ENCODE peak calls at places on chromosomes 7 and 10, in seven cellular contexts. C is NCI-H1417; H is NCI-H1105; A is ELR; M is NCI-H2227 treated with DMSO at 0.1 percent for 48 hours; L is DMS153; P is stimulated activated CD8-positive, alpha-beta memory T cell treated with anti-CD3 and anti-CD28 coated beads, Interleukin-7, amount 100 ng/mL, for 1 hour. Z is an unnamed sample.
A peak's percentile ranks its signal among the peaks of the same experiment; 100 is the strongest.

GRCh38 chr10:49139866-49140195 is 6.0 kb upstream of the FAM170B start:
- DNase-seq in L (no peak), A (peak; percentile 99), H (no peak), C (no peak), M (no peak), P (no peak), Z (no peak)

GRCh38 chr7:45584261-45585210 is 10.4 kb downstream of the ADCY1 start:
- DNase-seq in L (no peak), A (no peak), M (no peak), P (no peak), C (no peak), H (no peak), Z (no peak)

GRCh38 chr10:77898323-77899079 is 28.1 kb downstream of the DLG5 start:
- DNase-seq in L (peak; percentile 94), M (no peak), C (peak; percentile 17), A (no peak), P (no peak), H (peak; percentile 81), Z (peak; percentile 28)

GRCh38 chr7:28627263-28627653 is 214.9 kb downstream of the CREB5 start:
- DNase-seq in L (no peak), P (no peak), H (no peak), M (no peak), C (no peak), A (no peak), Z (no peak)

GRCh38 chr7:101524376-101524775 is 104.7 kb downstream of the MYL10 start:
- DNase-seq in H (no peak), C (no peak), L (no peak), M (no peak), P (no peak), A (no peak), Z (no peak)

GRCh38 chr7:20220824-20221547 is 3.8 kb upstream of the MACC1 start:
- DNase-seq in M (no peak), H (no peak), P (no peak), A (peak; percentile 74), C (no peak), L (no peak), Z (peak; percentile 65)

GRCh38 chr7:155220881-155221280 is 76.8 kb upstream of the INSIG1 start:
- DNase-seq in L (no peak), A (no peak), C (no peak), H (no peak), P (no peak), M (no peak), Z (no peak)

GRCh38 chr7:71488308-71488707 is 356.4 kb downstream of the GALNT17 start:
- DNase-seq in P (no peak), L (no peak), M (no peak), H (no peak), A (no peak), C (no peak), Z (no peak)

GRCh38 chr7:46209611-46210170 is 288.6 kb upstream of the IGFBP3 start:
- DNase-seq in L (no peak), M (no peak), P (no peak), C (no peak), H (no peak), A (no peak), Z (no peak)

GRCh38 chr7:100891555-100891954 is 2.0 kb upstream of the UFSP1 start:
- DNase-seq in P (no peak), A (peak; percentile 68), L (no peak), H (no peak), C (no peak), M (no peak), Z (no peak)

GRCh38 chr10:75358835-75359421 is 42.6 kb downstream of the ZNF503 start:
- DNase-seq in H (no peak), P (no peak), C (no peak), M (no peak), A (peak; percentile 88), L (no peak), Z (no peak)

GRCh38 chr7:151940048-151940845 is 16.0 kb upstream of the GALNTL5 start:
- DNase-seq in H (no peak), L (no peak), P (no peak), C (no peak), M (no peak), A (peak; percentile 78), Z (no peak)

Z was measured in GM06990.